ENCODE peak calls at places on chromosomes 6 and 20, in five cellular contexts. N is AG08395; G is activated CD4-positive, alpha-beta T cell treated with anti-CD3 and anti-CD28 coated beads, Interleukin-2, amount 50 U/mL, for 1 hour; O is HTR-8/SVneo; M is ACHN. A is an unnamed sample.

GRCh38 chr6:138258197-138258596 is 39.9 kb upstream of the PBOV1 start:
- DNase-seq in M (no peak), G (no peak), N (no peak), O (no peak), A (no peak)

GRCh38 chr6:98871057-98871456 is 36.7 kb downstream of the POU3F2 start:
- DNase-seq in N (peak), G (no peak), M (no peak), O (no peak), A (no peak)

GRCh38 chr6:49541210-49541724 is 9.2 kb upstream of the C6orf141 start:
- DNase-seq in M (no peak), O (peak), G (no peak), N (peak), A (no peak)

GRCh38 chr20:47326718-47327137 is 29.8 kb downstream of the ZMYND8 start:
- DNase-seq in G (no peak), O (peak), N (no peak), M (no peak), A (no peak)

GRCh38 chr20:37356961-37357371 is 11.0 kb downstream of the SRC start:
- DNase-seq in O (no peak), M (no peak), N (no peak), G (no peak), A (no peak)

GRCh38 chr6:161152904-161153662 is 120.8 kb downstream of the AGPAT4 start:
- DNase-seq in O (peak), N (peak), M (peak), G (no peak), A (no peak)

GRCh38 chr6:44664716-44665115 is 277.2 kb downstream of the CDC5L start:
- DNase-seq in G (no peak), O (no peak), N (no peak), M (no peak), A (no peak)

GRCh38 chr6:159056432-159056831 is 11.6 kb upstream of the TAGAP start:
- DNase-seq in N (no peak), O (no peak), G (no peak), M (no peak), A (no peak)

GRCh38 chr6:14520029-14520428 is 402.5 kb downstream of the CD83 start:
- DNase-seq in G (no peak), N (peak), M (no peak), O (no peak), A (no peak)

GRCh38 chr20:61797200-61797599 is 268.5 kb downstream of the TAF4 start:
- DNase-seq in M (peak), G (no peak), N (no peak), O (no peak), A (no peak)

GRCh38 chr6:35237466-35237865 is 22.1 kb upstream of the ZNF76 start:
- DNase-seq in G (no peak), M (no peak), N (no peak), O (no peak), A (no peak)

GRCh38 chr20:63232235-63233060 is 3.3 kb upstream of the BIRC7 start:
- DNase-seq in O (peak), N (peak), M (peak), G (no peak), A (no peak)

GRCh38 chr20:38209054-38209675 is 44.1 kb upstream of the TGM2 start:
- DNase-seq in O (no peak), G (no peak), M (no peak), N (no peak), A (no peak)

GRCh38 chr6:146965110-146965689 is 239.0 kb upstream of the STXBP5 start:
- DNase-seq in N (no peak), G (no peak), O (no peak), M (no peak), A (no peak)

A was measured in activated effector memory CD4-positive, alpha-beta T cell treated with Interleukin-2 at 50 U/mL for 16 hours.